ENCODE peak calls at places on chromosomes 5 and 9, in seven cellular contexts. One of them, this sample, is unnamed.
A peak's percentile ranks its signal among the peaks of the same experiment; 100 is the strongest.

GRCh38 chr9:135252980-135253304 is 165.5 kb downstream of the OLFM1 start:
- DNase-seq in upper lobe of right lung: peak; percentile 32
- DNase-seq in ovary: no peak
- DNase-seq in astrocyte of the spinal cord: no peak
- DNase-seq in stomach: peak; percentile 52
- DNase-seq in choroid plexus epithelial cell: no peak
- DNase-seq in spleen: peak; percentile 37
- DNase-seq in this sample: no peak

GRCh38 chr5:80055491-80056170 is 20.5 kb downstream of the THBS4 start:
- DNase-seq in spleen: no peak
- DNase-seq in astrocyte of the spinal cord: no peak
- DNase-seq in choroid plexus epithelial cell: no peak
- DNase-seq in upper lobe of right lung: no peak
- DNase-seq in ovary: no peak
- DNase-seq in stomach: no peak
- DNase-seq in this sample: no peak

GRCh38 chr9:76269789-76270188 is 124.4 kb downstream of the RFK start:
- DNase-seq in choroid plexus epithelial cell: peak; percentile 58
- DNase-seq in spleen: no peak
- DNase-seq in upper lobe of right lung: no peak
- DNase-seq in astrocyte of the spinal cord: peak; percentile 45
- DNase-seq in stomach: no peak
- DNase-seq in ovary: no peak
- DNase-seq in this sample: no peak

GRCh38 chr9:113545068-113545467 is 81.5 kb downstream of the RGS3 start:
- DNase-seq in astrocyte of the spinal cord: no peak
- DNase-seq in spleen: peak; percentile 34
- DNase-seq in ovary: peak; percentile 10
- DNase-seq in choroid plexus epithelial cell: no peak
- DNase-seq in upper lobe of right lung: no peak
- DNase-seq in stomach: no peak
- DNase-seq in this sample: no peak

GRCh38 chr5:158277276-158277675 is 418.3 kb upstream of the CLINT1 start:
- DNase-seq in stomach: no peak
- DNase-seq in spleen: no peak
- DNase-seq in upper lobe of right lung: no peak
- DNase-seq in ovary: no peak
- DNase-seq in choroid plexus epithelial cell: no peak
- DNase-seq in astrocyte of the spinal cord: no peak
- DNase-seq in this sample: no peak

GRCh38 chr5:62190173-62190572 is 115.8 kb upstream of the KIF2A start:
- DNase-seq in ovary: no peak
- DNase-seq in choroid plexus epithelial cell: no peak
- DNase-seq in spleen: no peak
- DNase-seq in stomach: no peak
- DNase-seq in upper lobe of right lung: no peak
- DNase-seq in astrocyte of the spinal cord: no peak
- DNase-seq in this sample: no peak

GRCh38 chr5:154627711-154628678 is 127.2 kb upstream of the LARP1 start:
- DNase-seq in stomach: no peak
- DNase-seq in ovary: no peak
- DNase-seq in upper lobe of right lung: no peak
- DNase-seq in astrocyte of the spinal cord: no peak
- DNase-seq in choroid plexus epithelial cell: peak; percentile 5
- DNase-seq in spleen: no peak
- DNase-seq in this sample: no peak

GRCh38 chr5:171505473-171506043 is 86.1 kb downstream of the FGF18 start:
- DNase-seq in astrocyte of the spinal cord: no peak
- DNase-seq in stomach: no peak
- DNase-seq in ovary: no peak
- DNase-seq in choroid plexus epithelial cell: no peak
- DNase-seq in spleen: no peak
- DNase-seq in upper lobe of right lung: no peak
- DNase-seq in this sample: no peak

GRCh38 chr5:74995931-74996330 is 56.4 kb downstream of the GCNT4 start:
- DNase-seq in upper lobe of right lung: no peak
- DNase-seq in ovary: no peak
- DNase-seq in spleen: no peak
- DNase-seq in choroid plexus epithelial cell: no peak
- DNase-seq in astrocyte of the spinal cord: no peak
- DNase-seq in stomach: no peak
- DNase-seq in this sample: no peak

GRCh38 chr9:92100237-92100911 is 14.8 kb downstream of the SPTLC1 start:
- DNase-seq in choroid plexus epithelial cell: peak; percentile 87
- DNase-seq in upper lobe of right lung: no peak
- DNase-seq in ovary: no peak
- DNase-seq in astrocyte of the spinal cord: peak; percentile 74
- DNase-seq in spleen: no peak
- DNase-seq in stomach: no peak
- DNase-seq in this sample: no peak

GRCh38 chr9:122806661-122807060 is 6.7 kb downstream of the OR1K1 start:
- DNase-seq in spleen: no peak
- DNase-seq in ovary: no peak
- DNase-seq in choroid plexus epithelial cell: no peak
- DNase-seq in stomach: no peak
- DNase-seq in astrocyte of the spinal cord: no peak
- DNase-seq in upper lobe of right lung: no peak
- DNase-seq in this sample: no peak

GRCh38 chr5:60185230-60186104 is 291.9 kb upstream of the PDE4D start:
- DNase-seq in choroid plexus epithelial cell: no peak
- DNase-seq in ovary: no peak
- DNase-seq in spleen: no peak
- DNase-seq in stomach: no peak
- DNase-seq in astrocyte of the spinal cord: no peak
- DNase-seq in upper lobe of right lung: no peak
- DNase-seq in this sample: no peak

GRCh38 chr5:132371603-132371994 is 2.1 kb downstream of the SLC22A5 start:
- DNase-seq in stomach: no peak
- DNase-seq in upper lobe of right lung: peak; percentile 37
- DNase-seq in astrocyte of the spinal cord: no peak
- DNase-seq in choroid plexus epithelial cell: no peak
- DNase-seq in ovary: no peak
- DNase-seq in spleen: no peak
- DNase-seq in this sample: no peak

GRCh38 chr5:154397652-154398406 is 48.0 kb upstream of the SAP30L start:
- DNase-seq in astrocyte of the spinal cord: no peak
- DNase-seq in ovary: no peak
- DNase-seq in stomach: peak; percentile 86
- DNase-seq in spleen: no peak
- DNase-seq in choroid plexus epithelial cell: no peak
- DNase-seq in upper lobe of right lung: no peak
- DNase-seq in this sample: no peak

GRCh38 chr9:100372648-100373047 is 19.9 kb upstream of the TEX10 start:
- DNase-seq in spleen: no peak
- DNase-seq in ovary: no peak
- DNase-seq in choroid plexus epithelial cell: no peak
- DNase-seq in upper lobe of right lung: no peak
- DNase-seq in stomach: no peak
- DNase-seq in astrocyte of the spinal cord: no peak
- DNase-seq in this sample: no peak

GRCh38 chr5:38404667-38405276 is 146.4 kb downstream of the EGFLAM start:
- DNase-seq in upper lobe of right lung: no peak
- DNase-seq in stomach: peak; percentile 36
- DNase-seq in choroid plexus epithelial cell: no peak
- DNase-seq in ovary: no peak
- DNase-seq in astrocyte of the spinal cord: no peak
- DNase-seq in spleen: no peak
- DNase-seq in this sample: no peak

GRCh38 chr9:37529111-37529510 is 43.4 kb downstream of the POLR1E start:
- DNase-seq in ovary: no peak
- DNase-seq in upper lobe of right lung: no peak
- DNase-seq in stomach: peak; percentile 45
- DNase-seq in astrocyte of the spinal cord: peak; percentile 7
- DNase-seq in choroid plexus epithelial cell: peak; percentile 46
- DNase-seq in spleen: peak; percentile 83
- DNase-seq in this sample: peak; percentile 13

GRCh38 chr5:59673438-59674058 is 220.0 kb downstream of the PDE4D start:
- DNase-seq in upper lobe of right lung: no peak
- DNase-seq in choroid plexus epithelial cell: peak; percentile 79
- DNase-seq in astrocyte of the spinal cord: peak; percentile 69
- DNase-seq in ovary: no peak
- DNase-seq in spleen: no peak
- DNase-seq in stomach: no peak
- DNase-seq in this sample: no peak

GRCh38 chr9:84140535-84141101 is 160.0 kb downstream of the RMI1 start:
- DNase-seq in spleen: peak; percentile 81
- DNase-seq in choroid plexus epithelial cell: peak; percentile 12
- DNase-seq in stomach: peak; percentile 43
- DNase-seq in astrocyte of the spinal cord: peak; percentile 24
- DNase-seq in ovary: no peak
- DNase-seq in upper lobe of right lung: no peak
- DNase-seq in this sample: no peak

GRCh38 chr5:134902071-134902801 is 2.7 kb upstream of the PCBD2 start:
- DNase-seq in spleen: peak; percentile 80
- DNase-seq in stomach: no peak
- DNase-seq in astrocyte of the spinal cord: no peak
- DNase-seq in choroid plexus epithelial cell: no peak
- DNase-seq in ovary: no peak
- DNase-seq in upper lobe of right lung: no peak
- DNase-seq in this sample: no peak

GRCh38 chr9:130043654-130044623 is 950 bp upstream of the FNBP1 start:
- DNase-seq in spleen: peak; percentile 83
- DNase-seq in ovary: peak; percentile 57
- DNase-seq in upper lobe of right lung: no peak
- DNase-seq in stomach: peak; percentile 30
- DNase-seq in choroid plexus epithelial cell: peak; percentile 48
- DNase-seq in astrocyte of the spinal cord: no peak
- DNase-seq in this sample: peak; percentile 36

GRCh38 chr5:99102073-99102697 is 173.4 kb upstream of the CHD1 start:
- DNase-seq in astrocyte of the spinal cord: no peak
- DNase-seq in choroid plexus epithelial cell: no peak
- DNase-seq in stomach: no peak
- DNase-seq in ovary: no peak
- DNase-seq in upper lobe of right lung: no peak
- DNase-seq in spleen: no peak
- DNase-seq in this sample: no peak

GRCh38 chr5:140090251-140090650 is 23.7 kb upstream of the PURA start:
- DNase-seq in astrocyte of the spinal cord: no peak
- DNase-seq in spleen: no peak
- DNase-seq in upper lobe of right lung: no peak
- DNase-seq in choroid plexus epithelial cell: no peak
- DNase-seq in stomach: no peak
- DNase-seq in ovary: no peak
- DNase-seq in this sample: no peak

GRCh38 chr5:41508186-41508585 is 2.2 kb downstream of the PLCXD3 start:
- DNase-seq in spleen: no peak
- DNase-seq in stomach: no peak
- DNase-seq in astrocyte of the spinal cord: no peak
- DNase-seq in choroid plexus epithelial cell: no peak
- DNase-seq in upper lobe of right lung: no peak
- DNase-seq in ovary: no peak
- DNase-seq in this sample: no peak
- H3K4me3 ChIP-seq in spleen: no peak overlapping the region
- H3K4me3 ChIP-seq in stomach: no peak overlapping the region
- H3K4me3 ChIP-seq in astrocyte of the spinal cord: no peak overlapping the region
- H3K4me3 ChIP-seq in choroid plexus epithelial cell: no peak overlapping the region
- H3K4me3 ChIP-seq in upper lobe of right lung: no peak overlapping the region
- H3K4me3 ChIP-seq in ovary: no peak overlapping the region
- H3K4me3 ChIP-seq in this sample: no peak overlapping the region

DNA sequence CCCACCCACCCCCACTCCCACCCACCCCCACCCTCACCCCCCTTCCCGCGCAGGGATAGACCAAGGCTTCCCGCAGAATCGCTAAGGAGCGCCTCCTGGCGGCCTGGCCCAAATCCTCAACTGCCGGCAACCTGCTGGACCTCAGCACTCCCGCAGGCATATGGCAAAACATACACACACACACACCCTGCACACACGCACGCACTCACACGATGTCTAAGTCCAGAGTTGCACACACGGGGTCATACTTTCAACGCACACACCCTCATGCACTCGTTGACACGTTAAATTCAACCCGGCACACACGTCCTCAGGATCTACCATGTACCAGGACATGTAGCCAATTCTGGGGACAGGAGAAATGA is 1.7 kb downstream of the CPLX2 start:
- DNase-seq in stomach: no peak
- DNase-seq in astrocyte of the spinal cord: no peak
- DNase-seq in upper lobe of right lung: no peak
- DNase-seq in spleen: no peak
- DNase-seq in choroid plexus epithelial cell: peak; percentile 4
- DNase-seq in ovary: no peak
- DNase-seq in this sample: no peak
- TF ChIP-seq CTCF in stomach: no peak
- TF ChIP-seq CTCF in astrocyte of the spinal cord: peak; percentile 38
- TF ChIP-seq CTCF in upper lobe of right lung: no peak
- TF ChIP-seq CTCF in spleen: peak; percentile 9
- TF ChIP-seq CTCF in choroid plexus epithelial cell: peak; percentile 43
- TF ChIP-seq CTCF in ovary: no peak
- TF ChIP-seq CTCF in this sample: no peak

GRCh38 chr5:94403483-94403882 is 214.9 kb downstream of the KIAA0825 start:
- DNase-seq in spleen: no peak
- DNase-seq in ovary: no peak
- DNase-seq in stomach: no peak
- DNase-seq in choroid plexus epithelial cell: no peak
- DNase-seq in astrocyte of the spinal cord: no peak
- DNase-seq in upper lobe of right lung: no peak
- DNase-seq in this sample: peak; percentile 60

GRCh38 chr5:94407023-94407422 is 211.4 kb downstream of the KIAA0825 start:
- DNase-seq in spleen: no peak
- DNase-seq in astrocyte of the spinal cord: no peak
- DNase-seq in upper lobe of right lung: no peak
- DNase-seq in stomach: no peak
- DNase-seq in choroid plexus epithelial cell: peak; percentile 48
- DNase-seq in ovary: no peak
- DNase-seq in this sample: no peak

DNA sequence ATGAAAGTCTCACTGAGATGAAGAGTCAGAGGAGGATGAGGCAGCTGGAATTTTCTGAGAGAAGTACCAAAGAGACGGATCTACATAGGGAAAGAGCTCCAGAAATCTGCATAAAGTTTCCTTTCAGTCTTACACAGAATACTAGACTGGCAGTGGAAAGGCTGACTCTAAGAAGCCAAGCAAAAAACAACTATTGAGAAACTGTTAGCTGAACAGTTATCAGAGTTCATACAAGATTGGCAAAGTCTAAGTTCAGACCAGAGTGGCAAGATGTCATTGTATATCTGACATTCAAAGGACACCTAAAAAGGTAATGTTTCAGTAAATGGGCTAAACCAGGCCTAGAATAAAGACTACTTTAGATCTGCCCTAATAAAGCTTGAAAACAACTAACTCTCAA is 209.0 kb downstream of the KIAA0825 start:
- DNase-seq in stomach: no peak
- DNase-seq in ovary: no peak
- DNase-seq in upper lobe of right lung: no peak
- DNase-seq in spleen: no peak
- DNase-seq in astrocyte of the spinal cord: no peak
- DNase-seq in choroid plexus epithelial cell: no peak
- DNase-seq in this sample: no peak
- H3K4me3 ChIP-seq in stomach: no peak overlapping the region
- H3K4me3 ChIP-seq in ovary: no peak overlapping the region
- H3K4me3 ChIP-seq in upper lobe of right lung: no peak overlapping the region
- H3K4me3 ChIP-seq in spleen: no peak overlapping the region
- H3K4me3 ChIP-seq in astrocyte of the spinal cord: no peak overlapping the region
- H3K4me3 ChIP-seq in choroid plexus epithelial cell: no peak overlapping the region
- H3K4me3 ChIP-seq in this sample: no peak overlapping the region

DNA sequence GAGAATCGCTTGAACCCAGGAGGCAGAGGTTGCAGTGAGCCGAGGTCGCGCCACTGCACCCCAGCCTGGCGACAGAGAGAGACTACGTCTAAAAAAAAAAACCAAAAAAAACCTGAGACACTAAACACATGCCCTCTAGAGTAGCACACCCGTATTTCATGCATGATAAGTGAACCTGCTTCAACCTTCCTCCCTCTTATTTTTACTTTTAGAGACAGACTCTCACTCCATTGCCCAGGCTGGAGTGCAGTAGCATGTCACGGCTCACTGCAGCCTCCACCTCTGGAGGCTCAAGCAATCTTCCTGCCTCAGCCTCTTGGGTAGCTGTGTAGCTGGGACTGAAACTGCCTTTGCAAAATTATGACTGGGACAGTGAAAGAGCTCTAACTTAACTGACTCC is 17.6 kb upstream of the NANS start:
- DNase-seq in upper lobe of right lung: no peak
- DNase-seq in spleen: no peak
- DNase-seq in stomach: no peak
- DNase-seq in ovary: no peak
- DNase-seq in astrocyte of the spinal cord: no peak
- DNase-seq in choroid plexus epithelial cell: no peak
- DNase-seq in this sample: no peak
- TF ChIP-seq CTCF in upper lobe of right lung: no peak
- TF ChIP-seq CTCF in spleen: no peak
- TF ChIP-seq CTCF in stomach: no peak
- TF ChIP-seq CTCF in ovary: no peak
- TF ChIP-seq CTCF in astrocyte of the spinal cord: no peak
- TF ChIP-seq CTCF in choroid plexus epithelial cell: no peak
- TF ChIP-seq CTCF in this sample: no peak

This sample was measured in prostate gland.